ENCODE peak calls at places on chromosomes 11 and 22, in eight cellular contexts. R, Q, W, U, E, F, I and J are unnamed samples.

GRCh38 chr11:96614846-96615245 is 225.0 kb downstream of the JRKL start:
- DNase-seq in E (no peak), Q (no peak), F (no peak), W (no peak), R (no peak), I (no peak), U (no peak), J (no peak)

GRCh38 chr11:13963949-13964770 is 1.6 kb downstream of the SPON1 start:
- DNase-seq in F (peak; percentile 84), W (peak; percentile 50), R (no peak), I (peak; percentile 62), Q (no peak), U (peak; percentile 78), E (peak; percentile 33), J (no peak)

GRCh38 chr11:130037881-130038601 is 31.7 kb upstream of the APLP2 start:
- DNase-seq in W (no peak), Q (no peak), U (no peak), R (no peak), F (no peak), E (no peak), I (no peak), J (no peak)

GRCh38 chr11:19672591-19673206 is 39.9 kb upstream of the NAV2 start:
- DNase-seq in W (no peak), I (no peak), R (no peak), Q (no peak), U (no peak), F (no peak), E (no peak), J (no peak)

GRCh38 chr11:8610532-8611116 is 16.6 kb upstream of the STK33 start:
- DNase-seq in Q (no peak), F (no peak), U (no peak), W (no peak), R (no peak), E (no peak), I (no peak), J (no peak)

GRCh38 chr11:12179521-12179920 is 69.1 kb downstream of the MICAL2 start:
- DNase-seq in F (no peak), U (no peak), W (no peak), I (no peak), E (peak; percentile 71), R (no peak), Q (no peak), J (no peak)

GRCh38 chr22:37792494-37792893 is 15.2 kb upstream of the GCAT start:
- DNase-seq in Q (no peak), I (no peak), E (no peak), F (no peak), R (no peak), W (no peak), U (no peak), J (no peak)

GRCh38 chr11:61725632-61726280 is 26.7 kb upstream of the MYRF start:
- DNase-seq in E (no peak), W (peak; percentile 65), U (no peak), R (no peak), Q (no peak), I (no peak), F (no peak), J (no peak)

GRCh38 chr11:65439331-65440181 is 17.0 kb downstream of the NEAT1 start:
- DNase-seq in U (no peak), W (no peak), R (no peak), F (no peak), I (no peak), Q (no peak), E (no peak), J (no peak)

GRCh38 chr11:65438257-65439151 is 15.9 kb downstream of the NEAT1 start:
- DNase-seq in Q (no peak), R (no peak), W (no peak), F (no peak), I (no peak), U (no peak), E (no peak), J (no peak)

GRCh38 chr11:65436412-65437032 is 13.9 kb downstream of the NEAT1 start:
- DNase-seq in W (no peak), U (no peak), F (no peak), R (no peak), E (no peak), Q (no peak), I (peak; percentile 19), J (no peak)

GRCh38 chr11:65435981-65436411 is 13.4 kb downstream of the NEAT1 start:
- DNase-seq in F (peak; percentile 57), U (peak; percentile 23), W (peak; percentile 18), Q (no peak), E (peak; percentile 44), I (peak; percentile 40), R (no peak), J (no peak)

DNA sequence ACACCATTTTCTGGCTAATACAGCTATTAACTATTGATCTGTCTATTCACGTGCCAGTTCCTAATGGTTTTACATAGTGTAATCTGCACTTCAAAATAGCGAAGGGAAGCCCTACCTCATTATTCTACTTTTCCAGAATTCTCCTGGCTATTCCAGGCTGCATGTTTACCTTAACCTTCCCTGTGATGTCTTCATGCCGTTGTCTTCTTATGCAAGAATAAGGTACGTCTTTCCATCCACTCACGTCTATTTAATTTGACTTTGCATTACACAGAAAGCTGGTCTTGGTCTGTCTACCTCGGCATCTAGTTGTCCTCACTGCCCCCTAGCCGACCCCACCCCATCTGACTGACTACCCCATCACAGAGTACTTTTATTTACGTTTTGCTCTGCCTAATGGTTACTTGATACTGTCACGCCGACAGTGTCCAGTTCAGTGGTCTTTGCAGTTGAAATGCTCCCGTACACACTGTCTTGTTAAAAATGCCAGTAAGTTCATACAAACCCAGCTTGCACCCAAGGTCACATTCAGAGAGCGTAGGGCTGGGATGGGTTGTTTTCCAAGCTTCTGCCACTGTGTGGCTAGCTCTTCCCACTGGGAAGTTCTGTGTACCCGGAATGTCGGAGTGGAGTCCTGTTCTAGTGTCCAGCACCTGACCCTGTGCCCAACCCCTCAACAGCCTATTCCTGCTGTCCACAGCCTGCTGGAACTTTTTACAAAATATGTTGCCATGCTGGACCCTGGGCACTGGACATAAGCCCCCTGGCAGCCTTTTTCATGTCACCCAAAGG is 15.0 kb downstream of the NEAT1 start:
- DNase-seq in E (peak; percentile 20), R (no peak), F (no peak), I (peak; percentile 10), W (no peak), U (peak; percentile 19), Q (no peak), J (no peak)
- H3K4me1 ChIP-seq in E (peaks cover 41% of the 10 kb centered on the region), R (peaks cover 21% of the 10 kb centered on the region), F (peaks cover 28% of the 10 kb centered on the region), I (peaks cover 25% of the 10 kb centered on the region), W (peaks cover 5% of the 10 kb centered on the region), U (no peaks in the 10 kb centered on the region), Q (peaks cover 96% of the 10 kb centered on the region), J (peaks cover 99% of the 10 kb centered on the region)

GRCh38 chr11:72102162-72102561 is 935 bp downstream of the LAMTOR1 start:
- DNase-seq in Q (no peak), W (no peak), U (no peak), F (no peak), R (no peak), E (no peak), I (no peak), J (no peak)

GRCh38 chr11:72103754-72104167 is 664 bp upstream of the LAMTOR1 start:
- DNase-seq in U (no peak), F (no peak), R (no peak), I (no peak), W (no peak), Q (no peak), E (no peak), J (no peak)

GRCh38 chr11:72102946-72103753 is at the start of gene LAMTOR1:
- DNase-seq in U (peak; percentile 97), E (peak; percentile 100), W (peak; percentile 99), Q (peak; percentile 90), F (peak; percentile 99), I (peak; percentile 100), R (peak; percentile 98), J (peak; percentile 99)

GRCh38 chr11:72102631-72102945 is 509 bp downstream of the LAMTOR1 start:
- DNase-seq in E (no peak), W (no peak), R (no peak), U (no peak), F (no peak), I (no peak), Q (no peak), J (no peak)

DNA sequence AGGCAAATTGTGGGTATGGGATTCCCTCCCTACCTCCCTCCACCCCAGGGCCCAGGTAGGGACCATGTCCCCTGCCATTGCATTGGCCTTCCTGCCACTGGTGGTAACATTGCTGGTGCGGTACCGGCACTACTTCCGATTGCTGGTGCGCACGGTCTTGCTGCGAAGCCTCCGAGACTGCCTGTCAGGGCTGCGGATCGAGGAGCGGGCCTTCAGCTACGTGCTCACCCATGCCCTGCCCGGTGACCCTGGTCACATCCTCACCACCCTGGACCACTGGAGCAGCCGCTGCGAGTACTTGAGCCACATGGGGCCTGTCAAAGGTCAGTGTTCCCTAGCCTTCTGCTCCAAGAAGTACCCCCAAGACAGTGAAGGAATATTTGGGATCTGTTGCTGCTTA is at the start of gene TOMT:
- DNase-seq in U (no peak), R (no peak), I (no peak), W (no peak), E (no peak), Q (no peak), F (no peak), J (no peak)
- TF ChIP-seq POLR2A in U (peak; percentile 12), R (no peak), I (no peak), W (no peak), E (no peak), Q (no peak), F (no peak), J (no peak)

GRCh38 chr11:43735931-43736330 is 55.4 kb downstream of the HSD17B12 start:
- DNase-seq in R (no peak), F (no peak), I (no peak), W (no peak), Q (no peak), U (no peak), E (no peak), J (no peak)
- H3K4me3 ChIP-seq in R (no peak overlapping the region), F (no peak overlapping the region), I (no peak overlapping the region), W (no peak overlapping the region), Q (no peak overlapping the region), U (no peak overlapping the region), E (no peak overlapping the region), J (no peak overlapping the region)

GRCh38 chr11:31808721-31809542 is 2.2 kb downstream of the PAX6 start:
- DNase-seq in E (no peak), F (no peak), W (no peak), Q (no peak), I (no peak), R (no peak), U (peak; percentile 49), J (no peak)

GRCh38 chr11:31808268-31808667 is 2.9 kb downstream of the PAX6 start:
- DNase-seq in E (no peak), I (no peak), Q (no peak), F (no peak), W (no peak), U (peak; percentile 50), R (no peak), J (no peak)

GRCh38 chr11:31806186-31806943 is 4.8 kb downstream of the PAX6 start:
- DNase-seq in E (no peak), U (no peak), F (peak; percentile 40), Q (no peak), I (no peak), R (no peak), W (no peak), J (no peak)

GRCh38 chr11:31806944-31807790 is 4.0 kb downstream of the PAX6 start:
- DNase-seq in Q (no peak), U (peak; percentile 52), F (no peak), R (no peak), W (no peak), I (no peak), E (no peak), J (no peak)

DNA sequence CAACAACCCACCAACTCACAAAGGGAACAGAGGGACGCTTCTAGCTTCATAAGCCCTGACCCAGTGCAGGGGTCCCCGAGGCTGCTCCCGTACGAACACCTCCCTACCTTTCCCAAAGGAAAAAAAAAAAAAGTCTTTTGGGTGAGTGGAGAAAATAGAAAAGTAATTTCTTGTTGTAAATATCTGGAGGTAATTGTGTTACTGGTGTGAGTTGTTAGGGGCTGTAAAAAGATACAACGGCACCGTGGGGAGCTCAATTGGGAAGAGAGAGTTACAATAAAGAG is 3.4 kb downstream of the PAX6 start:
- DNase-seq in Q (no peak), R (no peak), F (no peak), E (no peak), U (no peak), W (no peak), I (no peak), J (no peak)
- H3K4me1 ChIP-seq in Q (no peaks in the 10 kb centered on the region), R (no peaks in the 10 kb centered on the region), F (peaks cover 51% of the 10 kb centered on the region), E (peaks cover 34% of the 10 kb centered on the region), U (peaks cover 27% of the 10 kb centered on the region), W (peaks cover 12% of the 10 kb centered on the region), I (peaks cover 50% of the 10 kb centered on the region), J (peaks cover 38% of the 10 kb centered on the region)